ENCODE peak calls at places on chromosomes 16 and 17, in six cellular contexts. X is esophagus squamous epithelium, N is upper lobe of right lung, P is cardiac muscle cell, G is heart right ventricle, S is aorta. V is an unnamed sample.

GRCh38 chr17:9004132-9004960 is 17.0 kb upstream of the NTN1 start:
- DNase-seq in N (no peak), S (no peak), P (no peak), X (no peak), G (no peak), V (no peak)

GRCh38 chr16:83771306-83771942 is 36.4 kb upstream of the HSBP1 start:
- DNase-seq in G (peak; percentile 78), X (no peak), P (peak; percentile 15), S (peak; percentile 82), N (no peak), V (no peak)

GRCh38 chr17:77186141-77186604 is 45.4 kb downstream of the SEC14L1 start:
- DNase-seq in N (no peak), S (no peak), P (no peak), X (no peak), G (peak; percentile 27), V (no peak)

GRCh38 chr17:3722716-3723115 is 987 bp upstream of the HASPIN start:
- DNase-seq in P (peak; percentile 41), S (no peak), G (no peak), N (no peak), X (no peak), V (no peak)

GRCh38 chr17:81498953-81499600 is 13.5 kb downstream of the ACTG1 start:
- DNase-seq in X (no peak), G (no peak), N (no peak), P (no peak), S (no peak), V (no peak)

GRCh38 chr16:88705076-88705684 is 1.0 kb downstream of the RNF166 start:
- DNase-seq in X (no peak), S (peak; percentile 81), N (no peak), G (no peak), P (peak; percentile 18), V (no peak)

GRCh38 chr17:49624896-49625295 is 49.2 kb downstream of the NXPH3 start:
- DNase-seq in N (no peak), G (no peak), S (no peak), X (no peak), P (peak; percentile 49), V (no peak)

GRCh38 chr16:81175325-81175891 is 63.1 kb upstream of the BCO1 start:
- DNase-seq in P (peak; percentile 65), X (no peak), S (no peak), N (no peak), G (no peak), V (no peak)

GRCh38 chr16:16890964-16891363 is 512.0 kb downstream of the NPIPA7 start:
- DNase-seq in P (no peak), G (no peak), X (no peak), S (no peak), N (no peak), V (no peak)

GRCh38 chr16:2043980-2044451 is 3.6 kb downstream of the NTHL1 start:
- DNase-seq in P (no peak), S (no peak), G (peak; percentile 66), X (no peak), N (peak; percentile 89), V (no peak)

GRCh38 chr17:77453613-77454559 is 313.1 kb downstream of the SEC14L1 start:
- DNase-seq in N (no peak), S (no peak), X (no peak), P (peak; percentile 57), G (peak; percentile 38), V (no peak)

GRCh38 chr16:87409153-87409552 is 17.0 kb downstream of the MAP1LC3B start:
- DNase-seq in X (no peak), G (no peak), S (no peak), P (no peak), N (no peak), V (no peak)

GRCh38 chr17:82419471-82419995 is 1.1 kb upstream of the OGFOD3 start:
- DNase-seq in X (no peak), P (no peak), N (no peak), G (no peak), S (no peak), V (no peak)

GRCh38 chr16:70800306-70800705 is 652 bp downstream of the VAC14 start:
- DNase-seq in S (no peak), N (no peak), P (no peak), G (no peak), X (no peak), V (no peak)

GRCh38 chr16:19815418-19815817 is 69.2 kb downstream of the GPRC5B start:
- DNase-seq in P (no peak), N (no peak), X (no peak), G (no peak), S (no peak), V (no peak)

GRCh38 chr16:3810818-3811217 is 69.7 kb downstream of the CREBBP start:
- DNase-seq in S (no peak), N (no peak), X (no peak), P (no peak), G (no peak), V (no peak)

GRCh38 chr16:51773491-51773890 is 622.4 kb upstream of the SALL1 start:
- DNase-seq in P (no peak), X (no peak), N (no peak), G (no peak), S (no peak), V (no peak)

GRCh38 chr16:4373909-4374742 is 2.5 kb downstream of the VASN start:
- DNase-seq in P (peak; percentile 99), S (peak; percentile 90), X (no peak), N (peak; percentile 86), G (peak; percentile 68), V (no peak)

GRCh38 chr17:55301521-55302406 is 37.0 kb downstream of the HLF start:
- DNase-seq in S (no peak), G (no peak), P (peak; percentile 51), N (no peak), X (no peak), V (no peak)

GRCh38 chr17:38454528-38454927 is 26.3 kb downstream of the ARHGAP23 start:
- DNase-seq in G (peak; percentile 85), S (peak; percentile 93), X (peak; percentile 29), N (peak; percentile 82), P (peak; percentile 75), V (no peak)

GRCh38 chr17:4898927-4899326 is 409 bp upstream of the C17orf107 start:
- DNase-seq in X (no peak), N (no peak), P (no peak), S (no peak), G (no peak), V (no peak)
- H3K4me3 ChIP-seq in X (peak overlapping the region; percentile 57), N (peak overlapping the region; percentile 53), P (peak overlapping the region; percentile 26), S (no peak overlapping the region), G (peak overlapping the region; percentile 58), V (no peak overlapping the region)

DNA sequence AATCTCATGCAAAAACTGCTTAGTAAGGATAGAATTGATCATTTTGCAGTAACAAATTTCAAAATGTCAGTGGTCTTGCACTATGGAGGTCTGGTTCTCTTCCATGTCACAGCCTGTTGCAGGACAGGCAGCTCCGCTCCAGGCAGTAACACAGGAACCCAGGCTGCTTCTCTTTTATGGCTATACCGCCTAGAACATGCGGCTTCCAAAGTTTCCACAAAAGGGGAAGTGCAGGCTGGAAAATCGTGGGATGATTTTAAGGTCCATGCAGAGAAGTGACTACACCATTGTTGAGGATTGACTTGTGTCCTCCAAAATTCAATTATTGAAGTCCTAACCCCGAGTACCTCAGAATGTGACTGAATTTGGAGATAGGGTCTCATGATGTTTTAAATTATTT is 279.4 kb upstream of the RPL38 start:
- DNase-seq in N (no peak), P (no peak), G (no peak), X (no peak), S (no peak), V (no peak)
- H3K9me3 ChIP-seq in N (no peaks in the 10 kb centered on the region), P (no peaks in the 10 kb centered on the region), G (no peaks in the 10 kb centered on the region), X (no peaks in the 10 kb centered on the region), S (peaks cover 2% of the 10 kb centered on the region), V (peaks cover 9% of the 10 kb centered on the region)

GRCh38 chr16:79677799-79678525 is 77.4 kb upstream of the MAF start:
- DNase-seq in G (no peak), P (no peak), S (no peak), N (no peak), X (no peak), V (no peak)

GRCh38 chr16:79673635-79674034 is 73.1 kb upstream of the MAF start:
- DNase-seq in P (no peak), X (no peak), G (no peak), N (no peak), S (no peak), V (no peak)

GRCh38 chr16:79679334-79679733 is 78.8 kb upstream of the MAF start:
- DNase-seq in N (no peak), G (no peak), P (no peak), X (no peak), S (no peak), V (no peak)
- H3K4me3 ChIP-seq in N (no peak overlapping the region), G (no peak overlapping the region), P (no peak overlapping the region), X (no peak overlapping the region), S (no peak overlapping the region), V (no peak overlapping the region)

DNA sequence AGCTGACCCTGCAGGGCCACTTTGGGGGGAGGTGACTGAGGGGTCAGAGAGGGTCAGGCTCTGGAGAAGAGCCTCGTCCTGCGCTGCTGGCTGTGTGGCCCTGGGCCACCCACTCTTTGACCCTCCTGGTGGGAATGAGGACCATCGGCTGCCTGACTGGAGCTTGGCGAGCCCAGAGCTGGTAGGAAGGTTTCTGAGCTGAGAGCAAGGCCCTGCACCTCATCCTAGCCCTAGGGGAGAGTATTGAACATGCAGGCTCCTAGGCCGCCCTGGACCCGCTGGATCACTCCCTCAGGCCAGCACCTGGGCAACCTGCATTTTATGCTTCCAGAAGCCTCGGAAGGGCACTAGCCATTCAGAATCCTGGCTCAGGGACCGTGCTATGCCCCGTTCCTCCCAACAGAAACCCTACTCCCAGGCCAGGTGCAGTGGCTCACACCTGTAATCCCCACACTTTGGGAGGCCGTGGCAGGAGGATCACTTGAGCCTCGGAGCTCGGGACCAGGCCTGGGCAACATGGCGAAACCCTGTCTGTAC is 14.5 kb downstream of the MAP2K3 start:
- DNase-seq in N (peak; percentile 58), S (no peak), G (no peak), X (no peak), P (no peak), V (no peak)
- H3K9me3 ChIP-seq in N (no peaks in the 10 kb centered on the region), S (no peaks in the 10 kb centered on the region), G (no peaks in the 10 kb centered on the region), X (no peaks in the 10 kb centered on the region), P (no peaks in the 10 kb centered on the region), V (no peaks in the 10 kb centered on the region)

GRCh38 chr17:12909511-12909910 is 108.3 kb downstream of the ELAC2 start:
- DNase-seq in N (no peak), X (no peak), P (no peak), G (no peak), S (no peak), V (no peak)
- H3K4me3 ChIP-seq in N (no peak overlapping the region), X (no peak overlapping the region), P (no peak overlapping the region), G (no peak overlapping the region), S (no peak overlapping the region), V (no peak overlapping the region)

GRCh38 chr16:35201151-35201550 is 1741.7 kb downstream of the TP53TG3F start:
- DNase-seq in X (no peak), P (no peak), N (no peak), S (no peak), G (no peak), V (no peak)

GRCh38 chr16:35196313-35196712 is 1736.9 kb downstream of the TP53TG3F start:
- DNase-seq in P (no peak), X (no peak), G (no peak), N (peak; percentile 55), S (no peak), V (no peak)

GRCh38 chr16:35200662-35201061 is 1741.2 kb downstream of the TP53TG3F start:
- DNase-seq in G (no peak), S (no peak), P (no peak), X (no peak), N (no peak), V (no peak)

GRCh38 chr16:35197656-35198055 is 1738.2 kb downstream of the TP53TG3F start:
- DNase-seq in N (no peak), X (no peak), P (no peak), S (no peak), G (no peak), V (no peak)

GRCh38 chr16:35198223-35199199 is 1739.1 kb downstream of the TP53TG3F start:
- DNase-seq in P (no peak), G (no peak), S (no peak), N (peak; percentile 53), X (no peak), V (no peak)
- H3K9me3 ChIP-seq in P (no peaks in the 10 kb centered on the region), G (no peaks in the 10 kb centered on the region), S (no peaks in the 10 kb centered on the region), N (no peaks in the 10 kb centered on the region), X (no peaks in the 10 kb centered on the region), V (no peaks in the 10 kb centered on the region)